ENCODE peak calls at places on chromosomes 3 and 15, in five cellular contexts. I, C, J, Y and Q are unnamed samples.

GRCh38 chr15:92733934-92734521 is 78.5 kb upstream of the FAM174B start:
- DNase-seq in I (peak), C (peak), J (peak), Y (no peak), Q (no peak)

GRCh38 chr3:195540031-195540430 is 3.1 kb downstream of the PPP1R2 start:
- DNase-seq in I (no peak), C (no peak), J (no peak), Y (no peak), Q (no peak)

GRCh38 chr3:25856902-25857518 is 67.1 kb downstream of the OXSM start:
- DNase-seq in I (no peak), C (peak), J (peak), Y (peak), Q (no peak)

GRCh38 chr3:18790384-18790783 is 357.9 kb upstream of the KCNH8 start:
- DNase-seq in I (no peak), C (no peak), J (no peak), Y (no peak), Q (no peak)

GRCh38 chr3:126389112-126389791 is 5.5 kb upstream of the CFAP100 start:
- DNase-seq in I (peak), C (peak), J (peak), Y (peak), Q (peak)

GRCh38 chr15:44029940-44030568 is 165.0 kb downstream of the FRMD5 start:
- DNase-seq in I (no peak), C (peak), J (no peak), Y (peak), Q (no peak)

GRCh38 chr3:123405936-123406510 is 42.9 kb downstream of the ADCY5 start:
- DNase-seq in I (no peak), C (no peak), J (no peak), Y (no peak), Q (no peak)

GRCh38 chr3:101638262-101638745 is 38.6 kb downstream of the ZBTB11 start:
- DNase-seq in I (peak), C (no peak), J (peak), Y (no peak), Q (no peak)

GRCh38 chr3:33372218-33373081 is 67.8 kb downstream of the UBP1 start:
- DNase-seq in I (no peak), C (peak), J (peak), Y (peak), Q (peak)

GRCh38 chr3:65483475-65483874 is 555.2 kb downstream of the MAGI1 start:
- DNase-seq in I (peak), C (no peak), J (peak), Y (no peak), Q (no peak)

GRCh38 chr3:10023587-10024310 is 2.5 kb upstream of the FANCD2 start:
- DNase-seq in I (no peak), C (peak), J (no peak), Y (peak), Q (no peak)

GRCh38 chr15:93244691-93245615 is 155.9 kb upstream of the RGMA start:
- DNase-seq in I (no peak), C (no peak), J (no peak), Y (no peak), Q (no peak)

GRCh38 chr3:46932455-46933225 is 43.9 kb downstream of the CCDC12 start:
- DNase-seq in I (no peak), C (no peak), J (no peak), Y (no peak), Q (no peak)

GRCh38 chr15:74438206-74438605 is 4.4 kb upstream of the SEMA7A start:
- DNase-seq in I (no peak), C (no peak), J (no peak), Y (no peak), Q (no peak)

GRCh38 chr15:73962409-73962808 is 29.7 kb downstream of the STOML1 start:
- DNase-seq in I (no peak), C (no peak), J (no peak), Y (no peak), Q (no peak)

GRCh38 chr15:41169784-41170183 is 53.7 kb upstream of the INO80 start:
- DNase-seq in I (no peak), C (no peak), J (no peak), Y (no peak), Q (no peak)

GRCh38 chr3:55875137-55875536 is 388.0 kb upstream of the WNT5A start:
- DNase-seq in I (no peak), C (peak), J (no peak), Y (no peak), Q (no peak)

GRCh38 chr3:59935025-59935424 is 885.2 kb upstream of the CFAP20DC start:
- DNase-seq in I (no peak), C (no peak), J (no peak), Y (no peak), Q (no peak)

GRCh38 chr15:71455107-71455506 is 339.8 kb downstream of the THSD4 start:
- DNase-seq in I (no peak), C (peak), J (no peak), Y (no peak), Q (no peak)

GRCh38 chr3:62220616-62221015 is 152.7 kb downstream of the FEZF2 start:
- DNase-seq in I (no peak), C (no peak), J (peak), Y (no peak), Q (no peak)

GRCh38 chr3:39413691-39414420 is 7.3 kb downstream of the RPSA start:
- DNase-seq in I (no peak), C (no peak), J (no peak), Y (no peak), Q (no peak)

GRCh38 chr15:101647251-101647650 is 4.9 kb downstream of the TM2D3 start:
- DNase-seq in I (no peak), C (no peak), J (no peak), Y (no peak), Q (no peak)

GRCh38 chr3:30747771-30748281 is 141.4 kb downstream of the TGFBR2 start:
- DNase-seq in I (no peak), C (peak), J (peak), Y (peak), Q (no peak)

GRCh38 chr15:81295466-81296145 is 28.3 kb downstream of the STARD5 start:
- DNase-seq in I (no peak), C (no peak), J (no peak), Y (no peak), Q (no peak)

GRCh38 chr15:31300981-31301686 is 25.5 kb upstream of the KLF13 start:
- DNase-seq in I (no peak), C (no peak), J (peak), Y (no peak), Q (no peak)

GRCh38 chr3:141262306-141262705 is 30.7 kb downstream of the PXYLP1 start:
- DNase-seq in I (no peak), C (peak), J (no peak), Y (peak), Q (no peak)

GRCh38 chr3:131749826-131750225 is 247.1 kb upstream of the MRPL3 start:
- DNase-seq in I (no peak), C (no peak), J (peak), Y (no peak), Q (no peak)

GRCh38 chr3:143653493-143653892 is 194.8 kb downstream of the SLC9A9 start:
- DNase-seq in I (no peak), C (no peak), J (no peak), Y (no peak), Q (no peak)

GRCh38 chr15:70936326-70936725 is 43.7 kb downstream of the LRRC49 start:
- DNase-seq in I (no peak), C (peak), J (no peak), Y (no peak), Q (no peak)

GRCh38 chr3:187987919-187988318 is 166.0 kb upstream of the LPP start:
- DNase-seq in I (no peak), C (no peak), J (no peak), Y (no peak), Q (no peak)

GRCh38 chr15:69209661-69210060 is 49.2 kb downstream of the GLCE start:
- DNase-seq in I (no peak), C (no peak), J (no peak), Y (no peak), Q (no peak)

GRCh38 chr3:71254658-71255057 is 328.9 kb downstream of the FOXP1 start:
- DNase-seq in I (no peak), C (peak), J (no peak), Y (no peak), Q (no peak)

GRCh38 chr3:44076221-44076829 is 165.4 kb upstream of the TOPAZ1 start:
- DNase-seq in I (peak), C (no peak), J (peak), Y (no peak), Q (no peak)

DNA sequence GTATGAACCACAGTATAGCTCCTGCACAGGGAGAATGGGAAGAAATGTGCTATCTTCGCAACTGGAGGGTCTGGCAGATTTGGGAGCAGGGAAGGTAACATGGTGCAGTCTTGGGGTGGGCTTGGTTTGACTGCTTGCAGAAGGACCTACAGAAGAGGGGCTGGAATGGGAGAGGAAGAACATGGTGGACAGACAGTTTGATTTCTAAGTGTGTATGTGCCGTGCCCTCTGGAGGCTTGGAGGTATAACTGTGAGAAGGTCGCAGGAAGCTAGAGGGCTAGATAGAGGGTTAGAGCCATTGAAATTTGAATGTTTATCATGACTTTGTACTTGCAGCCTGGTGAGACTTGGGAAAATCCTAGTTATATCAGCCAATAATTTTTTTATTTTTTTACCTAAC is 169.2 kb downstream of the SQOR start:
- DNase-seq in I (no peak), C (no peak), J (no peak), Y (no peak), Q (no peak)
- H2BK120ac ChIP-seq in I (no peak), C (no peak), J (no peak), Y (no peak), Q (no peak)

GRCh38 chr3:156630773-156631093 is 43.7 kb upstream of the TIPARP start:
- DNase-seq in I (no peak), C (no peak), J (no peak), Y (no peak), Q (peak)
- H2BK120ac ChIP-seq in I (no peak), C (no peak), J (peak), Y (no peak), Q (no peak)

GRCh38 chr3:150761831-150762661 is 923 bp downstream of the SIAH2 start:
- DNase-seq in I (peak), C (peak), J (peak), Y (peak), Q (peak)
- H2BK120ac ChIP-seq in I (no peak), C (peak), J (no peak), Y (no peak), Q (no peak)

DNA sequence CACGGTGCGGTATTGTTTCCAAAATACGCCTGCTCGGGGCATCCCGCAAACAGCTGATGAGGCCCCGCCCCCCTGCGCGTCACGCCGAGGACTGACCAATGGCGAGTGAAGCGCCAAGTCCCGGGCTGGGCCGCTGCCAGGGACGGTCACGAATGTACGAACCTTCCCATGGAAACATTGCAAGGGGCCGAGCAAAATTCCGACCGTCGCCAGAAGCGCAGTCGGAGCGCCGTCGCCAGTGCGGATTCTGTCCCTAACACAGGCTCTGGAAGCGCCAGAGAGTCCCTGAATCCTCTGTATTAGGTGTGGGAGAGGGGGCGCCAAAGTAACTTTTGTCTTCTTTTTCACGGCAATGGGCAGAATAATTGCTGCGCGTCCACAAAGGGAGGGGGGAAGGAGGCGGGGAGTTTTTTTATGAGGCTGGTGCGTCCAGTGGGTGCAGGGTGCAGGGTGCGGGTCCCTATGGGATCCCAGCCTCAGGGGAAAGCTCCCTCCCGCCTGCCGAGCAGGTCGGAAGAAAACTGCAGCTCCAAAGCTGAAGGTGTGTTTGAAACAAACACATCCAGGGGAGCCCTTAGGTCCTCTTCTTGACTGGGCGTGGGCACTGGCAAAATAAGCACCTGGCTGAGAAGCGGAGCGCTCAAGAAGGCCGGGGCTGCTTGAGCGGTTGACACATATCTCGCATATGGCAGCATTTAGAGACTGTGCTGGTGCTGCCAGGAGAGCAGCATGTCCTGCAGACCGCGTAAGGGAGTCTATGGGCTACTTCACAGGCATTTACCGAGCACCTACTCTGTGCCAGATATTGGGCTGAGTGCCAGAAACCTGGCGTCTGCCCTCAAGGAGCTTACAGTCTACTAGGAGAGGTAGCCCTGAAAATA is at the start of gene BMF:
- DNase-seq in I (peak), C (peak), J (peak), Y (peak), Q (peak)
- H2BK120ac ChIP-seq in I (no peak), C (peak), J (no peak), Y (peak), Q (peak)

GRCh38 chr3:186193534-186194450 is 84.9 kb upstream of the ETV5 start:
- DNase-seq in I (peak), C (no peak), J (peak), Y (peak), Q (peak)

GRCh38 chr3:186182850-186183249 is 74.0 kb upstream of the ETV5 start:
- DNase-seq in I (no peak), C (no peak), J (no peak), Y (no peak), Q (no peak)

GRCh38 chr3:186189492-186189891 is 80.6 kb upstream of the ETV5 start:
- DNase-seq in I (no peak), C (no peak), J (no peak), Y (no peak), Q (no peak)

GRCh38 chr3:186192823-186193222 is 83.9 kb upstream of the ETV5 start:
- DNase-seq in I (no peak), C (no peak), J (peak), Y (no peak), Q (no peak)

DNA sequence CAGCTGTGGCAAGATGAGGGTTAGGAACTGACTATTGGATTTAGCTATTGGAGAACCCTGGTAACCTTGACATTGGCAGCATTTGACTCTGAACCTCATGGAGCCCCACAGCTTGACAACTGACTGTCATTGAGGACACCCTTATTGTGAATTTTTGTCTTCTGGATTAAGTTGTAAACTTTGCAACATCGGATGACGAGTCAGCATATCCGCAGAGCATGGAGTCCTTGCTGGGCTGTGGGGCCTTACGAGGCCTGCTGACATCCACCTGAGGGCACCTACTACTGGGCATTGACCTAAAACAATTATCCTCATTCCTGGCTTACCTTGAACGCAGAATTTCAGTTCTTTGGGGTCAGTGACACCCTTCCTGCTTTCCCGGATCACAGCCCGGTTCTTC is 79.0 kb upstream of the ETV5 start:
- DNase-seq in I (no peak), C (no peak), J (no peak), Y (no peak), Q (no peak)
- H2BK120ac ChIP-seq in I (no peak), C (no peak), J (no peak), Y (no peak), Q (no peak)

GRCh38 chr3:48555949-48556795 is 431 bp downstream of the PFKFB4 start:
- DNase-seq in I (no peak), C (no peak), J (no peak), Y (no peak), Q (no peak)

GRCh38 chr3:48558446-48559134 is 2.0 kb upstream of the PFKFB4 start:
- DNase-seq in I (no peak), C (no peak), J (no peak), Y (no peak), Q (no peak)

GRCh38 chr3:48553886-48554845 is 2.4 kb downstream of the PFKFB4 start:
- DNase-seq in I (no peak), C (no peak), J (peak), Y (no peak), Q (no peak)

GRCh38 chr3:48555231-48555948 is 1.2 kb downstream of the PFKFB4 start:
- DNase-seq in I (no peak), C (no peak), J (peak), Y (no peak), Q (no peak)

GRCh38 chr3:48556796-48557626 is at the start of gene PFKFB4:
- DNase-seq in I (peak), C (peak), J (peak), Y (peak), Q (peak)
- H2BK120ac ChIP-seq in I (no peak), C (peak), J (no peak), Y (peak), Q (peak)

DNA sequence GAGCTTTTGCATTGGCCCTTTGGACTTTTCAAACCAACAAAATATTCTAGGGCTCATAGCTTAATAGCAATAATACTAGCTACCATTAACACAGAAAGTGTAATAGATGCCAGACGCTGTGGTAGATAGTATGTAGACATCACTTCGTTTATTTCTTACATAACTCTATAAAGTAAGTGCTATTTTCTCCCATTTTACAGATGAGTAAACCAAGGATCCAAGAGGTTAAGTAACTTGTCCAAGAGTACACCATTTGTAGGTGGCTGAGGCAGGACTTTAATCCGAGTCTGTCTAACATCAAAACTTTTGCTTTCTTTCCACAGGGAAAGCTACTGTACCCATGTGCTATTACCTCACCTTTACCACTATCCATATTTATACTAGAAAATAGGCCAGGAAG is 12.0 kb downstream of the EID1 start:
- DNase-seq in I (no peak), C (no peak), J (no peak), Y (no peak), Q (no peak)
- H2BK120ac ChIP-seq in I (no peak), C (peak), J (no peak), Y (no peak), Q (no peak)

GRCh38 chr15:62649793-62650420 is 392.6 kb upstream of the TPM1 start:
- DNase-seq in I (no peak), C (peak), J (no peak), Y (no peak), Q (no peak)
- H2BK120ac ChIP-seq in I (no peak), C (no peak), J (no peak), Y (no peak), Q (no peak)